ENCODE peak calls at places on chromosomes 7 and 10, in nine cellular contexts. T, M, E, I, D, J, Y, Z and N are unnamed samples.

GRCh38 chr7:4663239-4663638 is 18.9 kb upstream of the FOXK1 start:
- DNase-seq in Z (no peak), I (no peak), E (no peak), M (no peak), T (no peak), Y (no peak), J (no peak), D (no peak), N (no peak)

GRCh38 chr10:61887772-61888171 is 13.7 kb upstream of the ARID5B start:
- DNase-seq in I (no peak), M (no peak), E (no peak), D (no peak), T (no peak), Z (no peak), J (no peak), Y (no peak), N (no peak)

GRCh38 chr10:80596391-80597257 is 58.9 kb downstream of the SH2D4B start:
- DNase-seq in J (peak), I (no peak), T (peak), M (peak), D (peak), E (peak), Y (no peak), Z (peak), N (no peak)

GRCh38 chr10:116287906-116288501 is 15.0 kb upstream of the GFRA1 start:
- DNase-seq in Y (no peak), J (peak), T (peak), I (no peak), D (peak), M (no peak), Z (peak), E (no peak), N (no peak)

GRCh38 chr7:42236266-42237161 is 495 bp downstream of the GLI3 start:
- DNase-seq in J (peak), Z (peak), Y (no peak), T (peak), E (peak), I (no peak), M (no peak), D (no peak), N (no peak)

GRCh38 chr10:110916554-110917346 is 2.2 kb downstream of the BBIP1 start:
- DNase-seq in M (no peak), Y (no peak), D (no peak), T (peak), E (peak), Z (peak), J (no peak), I (peak), N (no peak)

GRCh38 chr10:1020460-1020859 is 5.2 kb downstream of the IDI2 start:
- DNase-seq in T (no peak), J (no peak), I (no peak), Y (no peak), E (no peak), M (no peak), Z (no peak), D (no peak), N (no peak)

GRCh38 chr7:136514776-136515175 is 353.7 kb upstream of the CHRM2 start:
- DNase-seq in M (no peak), Y (no peak), J (no peak), I (no peak), E (no peak), D (no peak), Z (no peak), T (no peak), N (no peak)

GRCh38 chr7:87574630-87575029 is 26.1 kb downstream of the ABCB1 start:
- DNase-seq in Y (no peak), E (peak), Z (peak), M (no peak), J (no peak), T (no peak), D (peak), I (peak), N (no peak)

GRCh38 chr10:129023057-129023456 is 444.0 kb upstream of the MGMT start:
- DNase-seq in D (no peak), J (no peak), T (no peak), Y (no peak), M (no peak), I (no peak), Z (no peak), E (no peak), N (no peak)

GRCh38 chr7:24665564-24666294 is 91.5 kb downstream of the GSDME start:
- DNase-seq in D (peak), Y (peak), M (peak), Z (peak), I (peak), E (peak), J (peak), T (peak), N (no peak)

GRCh38 chr7:133854739-133855138 is 272.4 kb upstream of the LRGUK start:
- DNase-seq in J (no peak), I (no peak), E (peak), D (peak), Z (peak), M (no peak), T (peak), Y (no peak), N (no peak)

GRCh38 chr10:79411546-79412495 is 33.6 kb downstream of the ZCCHC24 start:
- DNase-seq in Z (no peak), I (no peak), E (no peak), M (no peak), T (no peak), Y (no peak), J (no peak), D (no peak), N (no peak)

GRCh38 chr7:128831994-128832879 is 2.0 kb downstream of the FLNC start:
- DNase-seq in I (no peak), E (peak), Y (no peak), M (no peak), Z (peak), J (no peak), D (no peak), T (no peak), N (no peak)

GRCh38 chr10:72911758-72912157 is 18.2 kb downstream of the OIT3 start:
- DNase-seq in Y (no peak), J (no peak), T (no peak), Z (no peak), D (no peak), M (no peak), I (no peak), E (no peak), N (no peak)

GRCh38 chr10:29895436-29895835 is 163.9 kb downstream of the JCAD start:
- DNase-seq in M (no peak), J (peak), E (peak), I (no peak), D (no peak), Z (no peak), T (no peak), Y (no peak), N (peak)

GRCh38 chr10:33248638-33249037 is 85.8 kb downstream of the NRP1 start:
- DNase-seq in M (peak), Y (peak), T (no peak), I (peak), J (no peak), D (no peak), Z (peak), E (peak), N (no peak)

GRCh38 chr7:40570218-40570617 is 435.4 kb downstream of the SUGCT start:
- DNase-seq in I (peak), E (peak), Y (no peak), D (no peak), T (no peak), J (no peak), Z (no peak), M (no peak), N (no peak)

GRCh38 chr7:42269161-42269560 is 32.2 kb upstream of the GLI3 start:
- DNase-seq in E (no peak), Z (no peak), Y (no peak), M (no peak), D (no peak), J (no peak), I (no peak), T (no peak), N (no peak)

GRCh38 chr7:151277631-151278030 is 29.1 kb upstream of the SMARCD3 start:
- DNase-seq in T (no peak), J (no peak), E (no peak), Z (no peak), Y (no peak), I (no peak), D (no peak), M (no peak), N (no peak)

GRCh38 chr7:54788664-54789063 is 29.7 kb upstream of the SEC61G start:
- DNase-seq in M (no peak), D (peak), T (peak), Z (peak), Y (no peak), J (peak), E (peak), I (peak), N (no peak)

GRCh38 chr7:87001214-87001613 is 58.2 kb downstream of the ELAPOR2 start:
- DNase-seq in J (no peak), T (no peak), E (peak), M (no peak), I (no peak), D (no peak), Y (no peak), Z (peak), N (no peak)

GRCh38 chr10:46549171-46550075 is 7.0 kb downstream of the GPRIN2 start:
- DNase-seq in E (no peak), J (no peak), Y (no peak), M (no peak), T (no peak), D (no peak), I (no peak), Z (no peak), N (no peak)

GRCh38 chr10:18683427-18683826 is 24.2 kb downstream of the ARL5B start:
- DNase-seq in I (no peak), T (no peak), Z (peak), D (no peak), J (no peak), E (peak), M (no peak), Y (no peak), N (no peak)

GRCh38 chr10:32377458-32378370 is 30.8 kb upstream of the EPC1 start:
- DNase-seq in T (peak), I (peak), D (peak), M (peak), E (peak), J (no peak), Y (peak), Z (peak), N (no peak)

GRCh38 chr7:134991469-134992339 is 5.4 kb downstream of the AGBL3 start:
- DNase-seq in Y (no peak), T (peak), Z (no peak), J (no peak), M (no peak), D (no peak), I (no peak), E (no peak), N (no peak)

GRCh38 chr10:122112625-122113160 is 123.7 kb downstream of the TACC2 start:
- DNase-seq in Z (peak), D (peak), E (peak), J (peak), I (peak), Y (no peak), M (no peak), T (peak), N (peak)

GRCh38 chr7:26147030-26147429 is 5.0 kb upstream of the NFE2L3 start:
- DNase-seq in M (no peak), Y (no peak), I (no peak), Z (no peak), D (no peak), J (no peak), E (no peak), T (peak), N (peak)

GRCh38 chr7:157302314-157302711 is 34.5 kb upstream of the DNAJB6 start:
- DNase-seq in J (peak), E (peak), Y (peak), M (peak), T (peak), I (peak), Z (peak), D (no peak), N (peak)

GRCh38 chr7:30148951-30149459 is 14.2 kb downstream of the MTURN start:
- DNase-seq in D (no peak), M (peak), J (no peak), Y (no peak), E (no peak), Z (no peak), T (no peak), I (peak), N (peak)

GRCh38 chr10:122286872-122287271 is 15.8 kb downstream of the BTBD16 start:
- DNase-seq in Y (no peak), Z (peak), M (no peak), E (peak), I (peak), T (no peak), D (no peak), J (no peak), N (no peak)

GRCh38 chr7:27165655-27166474 is 528 bp upstream of the HOXA9 start:
- DNase-seq in E (no peak), Z (peak), Y (no peak), M (no peak), T (no peak), J (peak), D (no peak), I (no peak), N (no peak)

GRCh38 chr10:14573666-14574261 is 200.9 kb downstream of the FAM107B start:
- DNase-seq in J (no peak), E (peak), D (peak), I (peak), Y (no peak), T (peak), M (no peak), Z (peak), N (no peak)
- H3K27ac ChIP-seq in J (no peak), E (no peak), D (no peak), I (peak), Y (peak), T (peak), M (peak), Z (peak), N (no peak)

GRCh38 chr7:101121996-101122932 is 4.6 kb upstream of the SERPINE1 start:
- DNase-seq in Y (no peak), D (peak), Z (peak), M (no peak), T (peak), I (peak), E (peak), J (peak), N (peak)

GRCh38 chr7:101125989-101126650 is 784 bp upstream of the SERPINE1 start:
- DNase-seq in I (peak), E (peak), T (peak), Y (no peak), Z (no peak), M (no peak), J (peak), D (no peak), N (peak)

GRCh38 chr7:101123703-101124068 is 3.2 kb upstream of the SERPINE1 start:
- DNase-seq in Y (no peak), J (no peak), T (no peak), E (no peak), D (no peak), I (no peak), Z (no peak), M (no peak), N (no peak)

GRCh38 chr7:101122933-101123702 is 3.8 kb upstream of the SERPINE1 start:
- DNase-seq in T (no peak), Z (no peak), Y (no peak), I (no peak), E (no peak), M (no peak), D (no peak), J (no peak), N (no peak)

DNA sequence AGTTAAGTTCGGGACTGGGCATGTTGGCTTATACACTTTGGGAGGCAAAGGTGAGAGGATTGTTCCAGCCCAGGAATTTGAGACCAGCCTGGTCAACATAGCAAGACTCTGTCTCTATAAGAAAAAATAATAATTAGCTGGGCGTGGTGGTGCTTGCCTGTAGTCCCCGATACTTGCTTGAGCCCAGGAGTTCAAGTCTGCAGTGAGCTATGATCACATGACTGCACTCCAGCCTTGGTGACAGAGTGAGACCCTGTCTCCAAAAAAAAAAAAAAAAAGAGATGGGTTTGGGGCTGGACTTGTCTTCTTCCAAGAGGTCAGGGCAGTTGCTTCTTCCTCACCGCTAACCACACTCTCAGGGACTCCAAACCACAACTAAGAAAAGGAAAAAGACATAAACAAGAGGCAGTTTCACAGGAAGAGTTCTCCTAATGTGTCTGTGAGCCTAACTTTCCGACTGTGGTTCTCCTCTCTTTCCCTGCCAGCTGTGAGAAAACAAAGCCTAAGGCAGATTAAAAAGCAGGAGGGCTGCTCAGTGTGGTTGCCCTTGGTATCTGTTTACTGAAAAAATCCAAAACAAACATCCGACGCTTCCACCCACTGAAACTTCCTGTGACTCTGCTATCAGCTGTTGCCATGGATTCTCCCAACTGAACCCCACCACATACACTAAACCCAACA is 2.4 kb upstream of the SERPINE1 start:
- DNase-seq in Z (peak), D (no peak), M (no peak), Y (no peak), E (peak), J (no peak), T (peak), I (peak), N (no peak)
- H3K27ac ChIP-seq in Z (peak), D (peak), M (no peak), Y (no peak), E (peak), J (no peak), T (peak), I (peak), N (peak)

GRCh38 chr7:71721742-71722141 is 589.8 kb downstream of the GALNT17 start:
- DNase-seq in E (no peak), J (no peak), M (no peak), Z (no peak), T (no peak), D (no peak), I (no peak), Y (no peak), N (no peak)
- H3K27ac ChIP-seq in E (no peak), J (no peak), M (no peak), Z (no peak), T (no peak), D (no peak), I (no peak), Y (no peak), N (no peak)

GRCh38 chr10:75969031-75969430 is 537.6 kb downstream of the LRMDA start:
- DNase-seq in D (no peak), T (no peak), M (no peak), Z (no peak), Y (no peak), J (no peak), I (no peak), E (no peak), N (no peak)

GRCh38 chr10:75972494-75973276 is 541.3 kb downstream of the LRMDA start:
- DNase-seq in E (peak), Z (peak), T (no peak), Y (no peak), M (no peak), D (no peak), J (no peak), I (no peak), N (no peak)

GRCh38 chr10:75971402-75972211 is 540.2 kb downstream of the LRMDA start:
- DNase-seq in Z (no peak), E (peak), T (no peak), J (no peak), D (no peak), Y (no peak), M (no peak), I (no peak), N (no peak)

GRCh38 chr10:75962395-75963061 is 531.1 kb downstream of the LRMDA start:
- DNase-seq in E (no peak), I (no peak), T (no peak), Y (no peak), Z (no peak), D (no peak), J (no peak), M (no peak), N (no peak)

GRCh38 chr10:75967491-75967890 is 536.1 kb downstream of the LRMDA start:
- DNase-seq in Z (no peak), Y (no peak), M (no peak), E (peak), J (no peak), T (no peak), D (no peak), I (no peak), N (no peak)
- H3K27ac ChIP-seq in Z (no peak), Y (no peak), M (no peak), E (no peak), J (no peak), T (no peak), D (no peak), I (no peak), N (no peak)

GRCh38 chr10:125035588-125036298 is 93.8 kb downstream of the ZRANB1 start:
- DNase-seq in T (no peak), M (no peak), I (no peak), Y (no peak), Z (no peak), D (no peak), J (no peak), E (no peak), N (no peak)

GRCh38 chr10:125039354-125039769 is 97.4 kb downstream of the ZRANB1 start:
- DNase-seq in D (no peak), M (no peak), I (no peak), T (no peak), Y (no peak), J (no peak), E (peak), Z (no peak), N (no peak)

GRCh38 chr10:125038637-125039036 is 96.7 kb downstream of the ZRANB1 start:
- DNase-seq in I (no peak), D (peak), J (peak), Z (peak), M (no peak), Y (no peak), E (no peak), T (peak), N (peak)

GRCh38 chr10:125035136-125035535 is 93.2 kb downstream of the ZRANB1 start:
- DNase-seq in J (no peak), E (peak), M (no peak), I (no peak), D (peak), Z (peak), T (peak), Y (no peak), N (no peak)

GRCh38 chr10:125037145-125037544 is 95.2 kb downstream of the ZRANB1 start:
- DNase-seq in E (peak), J (peak), Y (no peak), D (peak), I (peak), Z (peak), T (peak), M (no peak), N (peak)
- H3K27ac ChIP-seq in E (peak), J (no peak), Y (no peak), D (peak), I (peak), Z (peak), T (peak), M (no peak), N (peak)

GRCh38 chr10:132432176-132432540 is 35.2 kb downstream of the PWWP2B start:
- DNase-seq in J (no peak), Z (no peak), I (no peak), T (no peak), M (no peak), D (no peak), Y (no peak), E (no peak), N (no peak)
- H3K27ac ChIP-seq in J (no peak), Z (no peak), I (no peak), T (no peak), M (no peak), D (no peak), Y (no peak), E (no peak), N (no peak)

GRCh38 chr10:126087274-126087673 is 190.9 kb downstream of the FANK1 start:
- DNase-seq in J (no peak), Y (no peak), I (no peak), T (no peak), M (no peak), E (no peak), D (no peak), Z (no peak), N (no peak)

GRCh38 chr10:126088144-126088543 is 191.8 kb downstream of the FANK1 start:
- DNase-seq in Y (no peak), M (no peak), I (no peak), Z (no peak), E (peak), D (no peak), J (no peak), T (peak), N (no peak)

GRCh38 chr10:126094537-126094936 is 198.2 kb downstream of the FANK1 start:
- DNase-seq in J (no peak), Y (no peak), T (no peak), Z (peak), E (peak), I (no peak), M (no peak), D (no peak), N (no peak)

GRCh38 chr10:126092806-126093205 is 196.4 kb downstream of the FANK1 start:
- DNase-seq in Z (peak), D (no peak), I (no peak), Y (no peak), E (peak), T (no peak), J (no peak), M (no peak), N (no peak)

GRCh38 chr10:126090911-126091728 is 194.8 kb downstream of the FANK1 start:
- DNase-seq in D (no peak), T (peak), M (no peak), E (peak), I (peak), Y (no peak), Z (peak), J (no peak), N (no peak)
- H3K27ac ChIP-seq in D (no peak), T (peak), M (no peak), E (peak), I (peak), Y (no peak), Z (peak), J (no peak), N (no peak)

DNA sequence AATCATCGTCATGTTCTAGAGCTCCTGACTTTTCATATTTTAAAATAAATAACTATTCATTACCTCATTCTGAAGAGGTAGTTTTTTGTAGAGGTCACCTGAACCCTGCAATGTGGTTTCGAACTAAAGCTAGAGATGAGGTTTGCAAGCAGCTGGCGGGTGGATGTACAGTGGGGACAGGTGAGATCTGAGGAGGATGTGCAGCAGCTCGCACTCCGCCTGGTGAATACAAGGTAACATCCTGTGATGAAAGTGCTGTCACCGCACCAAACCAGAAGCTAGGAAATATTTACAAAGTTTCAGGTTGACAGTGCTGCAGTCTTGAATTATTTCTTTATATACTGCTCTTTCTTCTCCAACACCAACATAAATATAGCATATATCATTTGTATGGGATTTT is 26.5 kb downstream of the NDUFB2 start:
- DNase-seq in D (no peak), M (peak), T (no peak), I (peak), Y (no peak), Z (no peak), E (no peak), J (no peak), N (no peak)
- H3K27ac ChIP-seq in D (no peak), M (peak), T (no peak), I (no peak), Y (no peak), Z (no peak), E (no peak), J (no peak), N (no peak)